ENCODE peak calls at places on chromosomes 13 and 19, in four cellular contexts. One of them, this sample, is unnamed.

GRCh38 chr13:58921129-58921528 is 1242.6 kb downstream of the DIAPH3 start:
- DNase-seq in adrenal gland: no peak
- DNase-seq in ascending aorta: no peak
- DNase-seq in dorsolateral prefrontal cortex: no peak
- DNase-seq in this sample: no peak

GRCh38 chr13:38430761-38431160 is 81.1 kb downstream of the UFM1 start:
- DNase-seq in ascending aorta: no peak
- DNase-seq in dorsolateral prefrontal cortex: no peak
- DNase-seq in adrenal gland: no peak
- DNase-seq in this sample: no peak

GRCh38 chr19:31171936-31172335 is 177.3 kb downstream of the TSHZ3 start:
- DNase-seq in dorsolateral prefrontal cortex: no peak
- DNase-seq in ascending aorta: no peak
- DNase-seq in adrenal gland: no peak
- DNase-seq in this sample: no peak

GRCh38 chr13:45055198-45055901 is 65.0 kb upstream of the GTF2F2 start:
- DNase-seq in ascending aorta: no peak
- DNase-seq in adrenal gland: no peak
- DNase-seq in dorsolateral prefrontal cortex: peak
- DNase-seq in this sample: no peak

GRCh38 chr19:51148571-51148970 is 6.5 kb downstream of the SIGLEC7 start:
- DNase-seq in ascending aorta: no peak
- DNase-seq in dorsolateral prefrontal cortex: no peak
- DNase-seq in adrenal gland: no peak
- DNase-seq in this sample: no peak

GRCh38 chr13:99035715-99036114 is 57.9 kb upstream of the DOCK9 start:
- DNase-seq in dorsolateral prefrontal cortex: no peak
- DNase-seq in ascending aorta: no peak
- DNase-seq in adrenal gland: no peak
- DNase-seq in this sample: no peak

GRCh38 chr13:108225440-108225839 is 7.2 kb downstream of the ABHD13 start:
- DNase-seq in dorsolateral prefrontal cortex: no peak
- DNase-seq in adrenal gland: no peak
- DNase-seq in ascending aorta: no peak
- DNase-seq in this sample: no peak

GRCh38 chr19:58085348-58085875 is 12.6 kb downstream of the ZSCAN18 start:
- DNase-seq in ascending aorta: no peak
- DNase-seq in adrenal gland: no peak
- DNase-seq in dorsolateral prefrontal cortex: no peak
- DNase-seq in this sample: no peak

GRCh38 chr19:2618611-2619010 is 83.9 kb downstream of the GNG7 start:
- DNase-seq in adrenal gland: no peak
- DNase-seq in dorsolateral prefrontal cortex: no peak
- DNase-seq in ascending aorta: peak
- DNase-seq in this sample: no peak

GRCh38 chr13:43387880-43388279 is 364.5 kb downstream of the DNAJC15 start:
- DNase-seq in dorsolateral prefrontal cortex: no peak
- DNase-seq in adrenal gland: no peak
- DNase-seq in ascending aorta: no peak
- DNase-seq in this sample: no peak

GRCh38 chr13:99628442-99628841 is 127.2 kb downstream of the TM9SF2 start:
- DNase-seq in dorsolateral prefrontal cortex: no peak
- DNase-seq in adrenal gland: no peak
- DNase-seq in ascending aorta: no peak
- DNase-seq in this sample: no peak

GRCh38 chr19:37855098-37855497 is 51.3 kb downstream of the WDR87 start:
- DNase-seq in dorsolateral prefrontal cortex: peak
- DNase-seq in adrenal gland: no peak
- DNase-seq in ascending aorta: no peak
- DNase-seq in this sample: peak

GRCh38 chr19:56316728-56317127 is 2.1 kb upstream of the ZSCAN5A start:
- DNase-seq in ascending aorta: no peak
- DNase-seq in adrenal gland: no peak
- DNase-seq in dorsolateral prefrontal cortex: no peak
- DNase-seq in this sample: no peak

GRCh38 chr19:18502633-18503294 is 19.1 kb downstream of the ELL start:
- DNase-seq in adrenal gland: no peak
- DNase-seq in ascending aorta: no peak
- DNase-seq in dorsolateral prefrontal cortex: no peak
- DNase-seq in this sample: no peak

GRCh38 chr19:14189415-14189814 is 16.6 kb downstream of the ADGRL1 start:
- DNase-seq in ascending aorta: no peak
- DNase-seq in dorsolateral prefrontal cortex: no peak
- DNase-seq in adrenal gland: no peak
- DNase-seq in this sample: no peak

GRCh38 chr13:30159446-30159839 is 147.9 kb downstream of the KATNAL1 start:
- DNase-seq in adrenal gland: no peak
- DNase-seq in dorsolateral prefrontal cortex: no peak
- DNase-seq in ascending aorta: no peak
- DNase-seq in this sample: no peak

GRCh38 chr13:49952168-49952567 is 16.0 kb upstream of the SPRYD7 start:
- DNase-seq in adrenal gland: no peak
- DNase-seq in ascending aorta: no peak
- DNase-seq in dorsolateral prefrontal cortex: no peak
- DNase-seq in this sample: no peak

GRCh38 chr19:8615813-8616596 is 5.5 kb upstream of the ADAMTS10 start:
- DNase-seq in ascending aorta: peak
- DNase-seq in dorsolateral prefrontal cortex: no peak
- DNase-seq in adrenal gland: peak
- DNase-seq in this sample: no peak

GRCh38 chr13:114080739-114081561 is 51.5 kb downstream of the RASA3 start:
- DNase-seq in ascending aorta: peak
- DNase-seq in adrenal gland: peak
- DNase-seq in dorsolateral prefrontal cortex: no peak
- DNase-seq in this sample: no peak

GRCh38 chr19:2083174-2083854 is 12.8 kb downstream of the MOB3A start:
- DNase-seq in dorsolateral prefrontal cortex: no peak
- DNase-seq in adrenal gland: no peak
- DNase-seq in ascending aorta: no peak
- DNase-seq in this sample: no peak

GRCh38 chr13:27309401-27309958 is 38.9 kb downstream of the RASL11A start:
- DNase-seq in adrenal gland: no peak
- DNase-seq in dorsolateral prefrontal cortex: no peak
- DNase-seq in ascending aorta: no peak
- DNase-seq in this sample: no peak

GRCh38 chr13:27076411-27076810 is 95.2 kb downstream of the USP12 start:
- DNase-seq in adrenal gland: no peak
- DNase-seq in dorsolateral prefrontal cortex: no peak
- DNase-seq in ascending aorta: no peak
- DNase-seq in this sample: no peak

GRCh38 chr19:13887039-13887438 is 10.1 kb downstream of the NANOS3 start:
- DNase-seq in adrenal gland: no peak
- DNase-seq in dorsolateral prefrontal cortex: no peak
- DNase-seq in ascending aorta: no peak
- DNase-seq in this sample: no peak

GRCh38 chr19:45476349-45476717 is 8.5 kb downstream of the FOSB start:
- DNase-seq in adrenal gland: no peak
- DNase-seq in ascending aorta: no peak
- DNase-seq in dorsolateral prefrontal cortex: no peak
- DNase-seq in this sample: no peak

GRCh38 chr19:29491995-29492577 is 33.7 kb upstream of the VSTM2B start:
- DNase-seq in ascending aorta: no peak
- DNase-seq in adrenal gland: no peak
- DNase-seq in dorsolateral prefrontal cortex: no peak
- DNase-seq in this sample: no peak

GRCh38 chr19:2575734-2576481 is 100.0 kb downstream of the GADD45B start:
- DNase-seq in ascending aorta: peak
- DNase-seq in dorsolateral prefrontal cortex: no peak
- DNase-seq in adrenal gland: peak
- DNase-seq in this sample: no peak

GRCh38 chr19:31317098-31317497 is 32.1 kb downstream of the TSHZ3 start:
- DNase-seq in ascending aorta: no peak
- DNase-seq in dorsolateral prefrontal cortex: no peak
- DNase-seq in adrenal gland: no peak
- DNase-seq in this sample: no peak

GRCh38 chr13:27271572-27272096 is 1.0 kb downstream of the RASL11A start:
- DNase-seq in dorsolateral prefrontal cortex: no peak
- DNase-seq in adrenal gland: no peak
- DNase-seq in ascending aorta: no peak
- DNase-seq in this sample: no peak

GRCh38 chr19:4278926-4279529 is at the start of gene SHD:
- DNase-seq in adrenal gland: no peak
- DNase-seq in ascending aorta: no peak
- DNase-seq in dorsolateral prefrontal cortex: peak
- DNase-seq in this sample: no peak

GRCh38 chr13:24670927-24671326 is 9.3 kb upstream of the ATP12A start:
- DNase-seq in ascending aorta: no peak
- DNase-seq in dorsolateral prefrontal cortex: no peak
- DNase-seq in adrenal gland: no peak
- DNase-seq in this sample: no peak

GRCh38 chr13:113982296-113982661 is 8.4 kb upstream of the C13orf46 start:
- DNase-seq in dorsolateral prefrontal cortex: no peak
- DNase-seq in adrenal gland: no peak
- DNase-seq in ascending aorta: peak
- DNase-seq in this sample: no peak

GRCh38 chr19:45103200-45103624 is 10.2 kb downstream of the PPP1R37 start:
- DNase-seq in dorsolateral prefrontal cortex: peak
- DNase-seq in ascending aorta: no peak
- DNase-seq in adrenal gland: no peak
- DNase-seq in this sample: peak

GRCh38 chr13:75587679-75588078 is 38.1 kb downstream of the UCHL3 start:
- DNase-seq in adrenal gland: no peak
- DNase-seq in dorsolateral prefrontal cortex: no peak
- DNase-seq in ascending aorta: no peak
- DNase-seq in this sample: no peak

GRCh38 chr19:49475995-49476880 is 2.2 kb downstream of the FLT3LG start:
- DNase-seq in dorsolateral prefrontal cortex: no peak
- DNase-seq in adrenal gland: no peak
- DNase-seq in ascending aorta: no peak
- DNase-seq in this sample: no peak

GRCh38 chr19:14672043-14672872 is 2.4 kb downstream of the ADGRE3 start:
- DNase-seq in ascending aorta: no peak
- DNase-seq in adrenal gland: no peak
- DNase-seq in dorsolateral prefrontal cortex: no peak
- DNase-seq in this sample: no peak

GRCh38 chr19:55220525-55220924 is 8.0 kb downstream of the TMEM86B start:
- DNase-seq in dorsolateral prefrontal cortex: no peak
- DNase-seq in ascending aorta: no peak
- DNase-seq in adrenal gland: no peak
- DNase-seq in this sample: no peak
- H3K27ac ChIP-seq in dorsolateral prefrontal cortex: no peak
- H3K27ac ChIP-seq in ascending aorta: no peak
- H3K27ac ChIP-seq in adrenal gland: no peak
- H3K27ac ChIP-seq in this sample: no peak

GRCh38 chr19:7482584-7483439 is 6.0 kb downstream of the PEX11G start:
- DNase-seq in dorsolateral prefrontal cortex: no peak
- DNase-seq in ascending aorta: no peak
- DNase-seq in adrenal gland: peak
- DNase-seq in this sample: no peak
- H3K27ac ChIP-seq in dorsolateral prefrontal cortex: no peak
- H3K27ac ChIP-seq in ascending aorta: no peak
- H3K27ac ChIP-seq in adrenal gland: no peak
- H3K27ac ChIP-seq in this sample: no peak

GRCh38 chr13:97951376-97951775 is 2.1 kb upstream of the IPO5 start:
- DNase-seq in ascending aorta: no peak
- DNase-seq in dorsolateral prefrontal cortex: no peak
- DNase-seq in adrenal gland: no peak
- DNase-seq in this sample: no peak

GRCh38 chr13:97948041-97948440 is 5.4 kb upstream of the IPO5 start:
- DNase-seq in dorsolateral prefrontal cortex: no peak
- DNase-seq in adrenal gland: no peak
- DNase-seq in ascending aorta: no peak
- DNase-seq in this sample: no peak

GRCh38 chr13:97953376-97953970 is at the start of gene IPO5:
- DNase-seq in ascending aorta: no peak
- DNase-seq in adrenal gland: no peak
- DNase-seq in dorsolateral prefrontal cortex: no peak
- DNase-seq in this sample: no peak
- H3K27ac ChIP-seq in ascending aorta: no peak
- H3K27ac ChIP-seq in adrenal gland: no peak
- H3K27ac ChIP-seq in dorsolateral prefrontal cortex: no peak
- H3K27ac ChIP-seq in this sample: no peak

GRCh38 chr19:916645-917322 is 349 bp upstream of the KISS1R start:
- DNase-seq in adrenal gland: no peak
- DNase-seq in ascending aorta: no peak
- DNase-seq in dorsolateral prefrontal cortex: no peak
- DNase-seq in this sample: no peak
- H3K27ac ChIP-seq in adrenal gland: no peak
- H3K27ac ChIP-seq in ascending aorta: no peak
- H3K27ac ChIP-seq in dorsolateral prefrontal cortex: no peak
- H3K27ac ChIP-seq in this sample: no peak

This sample was measured in caudate nucleus.